ENCODE peak calls at places on chromosomes 11 and 22, in six cellular contexts. Y, B, A, R, S and Z are unnamed samples.

GRCh38 chr11:64385953-64386704 is 27.2 kb downstream of the RPS6KA4 start:
- DNase-seq in B (no peak), R (peak; percentile 99), Y (no peak), S (peak; percentile 69), A (no peak), Z (peak; percentile 35)

GRCh38 chr11:73414977-73415492 is 38.8 kb downstream of the RELT start:
- DNase-seq in R (no peak), B (no peak), S (peak; percentile 85), Y (no peak), A (no peak), Z (peak; percentile 79)

GRCh38 chr11:72584293-72584921 is 89.8 kb downstream of the PDE2A start:
- DNase-seq in Y (no peak), B (peak; percentile 86), R (peak; percentile 52), A (no peak), S (no peak), Z (peak; percentile 18)

GRCh38 chr11:8009856-8010255 is 22.7 kb downstream of the EIF3F start:
- DNase-seq in S (no peak), A (no peak), Y (no peak), B (no peak), R (no peak), Z (no peak)

GRCh38 chr22:17120711-17121234 is 387 bp downstream of the TMEM121B start:
- DNase-seq in S (no peak), B (no peak), R (no peak), A (no peak), Y (peak; percentile 59), Z (no peak)

GRCh38 chr11:79273781-79274180 is 167.0 kb downstream of the TENM4 start:
- DNase-seq in A (no peak), Y (no peak), S (no peak), R (no peak), B (no peak), Z (no peak)

GRCh38 chr11:17188675-17189074 is 19.1 kb downstream of the PIK3C2A start:
- DNase-seq in B (peak; percentile 42), Y (no peak), S (no peak), A (no peak), R (peak; percentile 57), Z (no peak)

GRCh38 chr11:118170892-118171273 is 5.6 kb downstream of the SCN2B start:
- DNase-seq in S (no peak), R (no peak), B (no peak), A (no peak), Y (no peak), Z (no peak)

GRCh38 chr22:35435201-35435712 is 35.3 kb downstream of the MCM5 start:
- DNase-seq in S (no peak), B (no peak), A (no peak), R (no peak), Y (no peak), Z (no peak)

GRCh38 chr22:48715511-48715910 is 1112.2 kb downstream of the BRD1 start:
- DNase-seq in R (no peak), A (no peak), Y (no peak), B (no peak), S (no peak), Z (no peak)

GRCh38 chr22:23402275-23403151 is 177.6 kb downstream of the IGLL1 start:
- DNase-seq in S (peak; percentile 52), R (peak; percentile 91), B (peak; percentile 84), A (peak; percentile 53), Y (peak; percentile 69), Z (peak; percentile 19)

GRCh38 chr11:57647960-57648776 is 1.5 kb downstream of the YPEL4 start:
- DNase-seq in S (peak; percentile 33), B (peak; percentile 42), A (no peak), Y (no peak), R (no peak), Z (no peak)

GRCh38 chr11:9861860-9862725 is 198.2 kb downstream of the SWAP70 start:
- DNase-seq in B (peak; percentile 67), R (peak; percentile 84), A (no peak), S (peak; percentile 64), Y (peak; percentile 44), Z (peak; percentile 75)
- H2BK120ac ChIP-seq in B (no peak overlapping the region), R (no peak overlapping the region), A (no peak overlapping the region), S (peak overlapping the region; percentile 77), Y (no peak overlapping the region), Z (peak overlapping the region; percentile 86)

DNA sequence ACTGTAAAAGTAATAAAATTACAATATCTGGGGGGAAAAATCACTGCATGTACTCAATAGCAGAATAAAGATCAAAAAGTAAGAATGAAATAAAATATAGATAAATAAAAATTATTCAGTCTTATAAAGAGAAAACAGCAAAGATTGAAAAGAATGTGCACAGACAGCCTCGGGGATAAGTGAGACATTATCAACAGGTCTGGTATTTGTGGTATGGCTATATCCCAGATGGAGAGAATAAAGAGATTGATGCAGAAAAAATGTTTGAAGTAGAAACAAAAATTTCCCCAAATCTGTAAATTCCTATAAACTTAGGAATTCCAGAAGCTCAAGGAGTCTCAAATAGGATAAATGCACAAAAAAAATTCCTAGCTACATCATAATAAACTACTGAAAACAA is 74.5 kb upstream of the LUZP2 start:
- DNase-seq in Y (no peak), R (peak; percentile 53), B (no peak), A (no peak), S (no peak), Z (peak; percentile 36)
- H4K91ac ChIP-seq in Y (no peak overlapping the region), R (no peak overlapping the region), B (no peak overlapping the region), A (no peak overlapping the region), S (no peak overlapping the region), Z (no peak overlapping the region)

DNA sequence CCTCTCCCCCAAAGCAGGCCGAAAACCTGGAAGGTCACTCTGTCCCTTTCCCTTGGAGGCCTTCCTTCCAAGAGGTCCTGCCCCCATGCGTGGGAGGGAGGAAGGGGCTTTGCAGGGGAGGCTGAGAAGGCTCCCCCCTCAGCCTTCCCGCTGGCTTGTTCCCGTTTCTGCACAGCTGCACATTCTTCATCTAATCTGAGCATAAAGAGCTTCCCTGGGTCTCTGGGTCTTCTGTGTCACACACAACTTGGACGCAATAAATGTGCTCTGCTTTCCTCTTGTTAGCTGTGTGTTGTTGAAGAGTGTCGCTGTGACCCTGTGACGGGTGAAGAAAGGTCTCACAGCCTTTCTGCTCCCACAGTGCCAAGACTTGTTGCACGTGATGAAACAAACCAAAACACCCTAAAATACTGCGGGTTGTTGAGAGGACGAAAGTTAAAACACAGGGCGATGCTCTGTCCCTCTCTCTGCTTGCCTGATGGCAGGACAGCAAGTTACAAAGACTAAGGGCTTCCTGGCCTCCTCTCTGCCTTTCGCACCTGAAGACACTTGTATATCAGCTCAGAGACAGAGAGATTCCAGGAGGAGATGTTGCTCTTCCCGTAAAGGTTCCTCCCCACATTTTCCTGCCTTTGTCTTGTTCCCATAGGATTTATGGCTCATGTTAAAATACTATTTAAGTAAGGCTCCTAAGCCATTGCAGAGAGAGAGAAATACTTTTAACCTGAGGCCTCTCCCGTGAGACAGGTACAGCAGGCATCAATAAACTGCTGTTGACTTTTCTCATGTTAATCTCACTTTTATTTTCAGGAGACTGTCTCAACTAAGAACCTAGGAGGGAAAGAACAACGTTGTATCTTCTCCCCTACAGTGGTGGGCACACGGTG is 15.4 kb upstream of the IFITM3 start:
- DNase-seq in A (no peak), B (no peak), R (no peak), Y (no peak), S (peak; percentile 31), Z (no peak)
- H2BK120ac ChIP-seq in A (peak overlapping the region; percentile 67), B (no peak overlapping the region), R (no peak overlapping the region), Y (no peak overlapping the region), S (peak overlapping the region; percentile 44), Z (peak overlapping the region; percentile 30)

GRCh38 chr22:33438273-33438672 is 380.1 kb upstream of the SYN3 start:
- DNase-seq in S (peak; percentile 45), A (no peak), B (no peak), R (no peak), Y (no peak), Z (peak; percentile 89)
- H4K91ac ChIP-seq in S (no peak overlapping the region), A (no peak overlapping the region), B (no peak overlapping the region), R (no peak overlapping the region), Y (no peak overlapping the region), Z (no peak overlapping the region)

GRCh38 chr11:33257897-33258630 is 883 bp downstream of the HIPK3 start:
- DNase-seq in B (peak; percentile 73), R (peak; percentile 72), A (no peak), S (peak; percentile 93), Y (peak; percentile 76), Z (peak; percentile 83)
- H2BK120ac ChIP-seq in B (peak overlapping the region; percentile 57), R (peak overlapping the region; percentile 100), A (no peak overlapping the region), S (peak overlapping the region; percentile 100), Y (no peak overlapping the region), Z (peak overlapping the region; percentile 91)

GRCh38 chr11:76233936-76234703 is 27.8 kb upstream of the WNT11 start:
- DNase-seq in S (peak; percentile 26), R (peak; percentile 40), A (no peak), Y (no peak), B (peak; percentile 50), Z (no peak)
- H4K91ac ChIP-seq in S (no peak overlapping the region), R (peak overlapping the region; percentile 34), A (peak overlapping the region; percentile 61), Y (no peak overlapping the region), B (no peak overlapping the region), Z (peak overlapping the region; percentile 16)

DNA sequence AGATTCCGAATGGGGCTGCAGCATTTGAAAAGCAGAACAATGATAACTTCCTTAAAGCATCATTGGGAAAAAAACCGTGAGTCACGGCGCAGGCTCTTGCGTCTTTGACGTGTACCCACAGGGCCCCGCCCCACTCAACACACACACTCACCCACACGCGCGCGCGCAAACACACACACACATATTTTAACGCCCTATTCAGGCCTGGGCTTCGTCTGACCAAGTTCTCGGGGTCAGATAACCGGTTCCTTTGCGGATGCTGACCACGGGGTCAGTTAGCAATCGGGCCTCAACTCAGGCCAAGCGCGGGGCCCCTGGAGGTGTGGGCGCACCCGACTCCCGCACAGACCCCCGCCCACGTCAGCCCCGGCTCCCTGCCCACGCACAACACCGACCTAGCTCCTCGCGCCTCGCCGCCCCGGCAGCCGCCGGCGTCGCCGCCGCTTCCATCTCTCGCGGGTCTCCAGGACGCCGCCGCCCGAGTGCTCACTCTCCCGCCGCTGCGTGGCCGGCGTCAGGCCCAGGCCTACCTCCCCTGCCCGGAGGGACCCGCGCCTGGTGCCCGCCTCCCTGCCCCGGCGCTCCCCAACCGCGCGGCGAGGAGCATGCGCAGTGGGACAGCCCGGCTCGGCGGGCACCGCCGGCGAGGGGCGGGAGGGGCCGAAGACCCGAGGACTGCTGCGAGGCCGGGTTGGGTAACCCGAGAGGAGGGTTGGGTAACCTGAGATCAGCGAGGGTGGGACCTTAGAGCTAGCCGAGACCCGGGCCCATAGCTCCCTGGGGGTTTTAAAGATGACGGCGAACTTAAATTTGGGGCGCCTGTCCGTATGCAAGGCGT is at the start of gene SLC36A4:
- DNase-seq in S (peak; percentile 98), B (peak; percentile 96), A (peak; percentile 79), R (peak; percentile 98), Y (peak; percentile 93), Z (peak; percentile 97)
- H2BK120ac ChIP-seq in S (no peak within 1 kb of the TSS), B (peak within 1 kb of the TSS; percentile 38), A (peak within 1 kb of the TSS; percentile 50), R (peak within 1 kb of the TSS; percentile 77), Y (peak within 1 kb of the TSS; percentile 100), Z (peak within 1 kb of the TSS; percentile 77)

DNA sequence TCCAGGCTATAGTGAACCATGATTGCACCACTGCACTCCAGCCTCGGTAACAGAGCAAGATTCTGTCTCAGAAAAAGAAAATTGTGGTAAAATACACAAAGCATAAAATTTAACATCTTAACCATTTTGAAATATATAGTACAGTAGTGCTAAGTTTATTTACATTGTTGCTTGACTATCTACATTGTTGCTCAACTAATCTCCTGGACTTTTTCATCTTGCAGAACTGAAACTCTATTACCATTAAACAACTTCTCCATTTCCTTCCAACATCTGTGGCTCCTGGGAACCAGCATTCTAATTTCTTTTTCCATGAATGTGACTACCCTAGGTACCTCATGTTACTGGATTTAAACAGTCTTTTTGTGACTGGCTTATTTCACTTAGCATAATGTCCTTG is 13.5 kb upstream of the VWA5A start:
- DNase-seq in Y (no peak), R (no peak), B (no peak), A (no peak), S (no peak), Z (no peak)
- H4K91ac ChIP-seq in Y (no peak overlapping the region), R (no peak overlapping the region), B (no peak overlapping the region), A (no peak overlapping the region), S (no peak overlapping the region), Z (no peak overlapping the region)